ENCODE peak calls at places on chromosomes 7 and 10, in seven cellular contexts. One of them, this sample, is unnamed.

GRCh38 chr7:21944616-21945373 is 904 bp downstream of the CDCA7L start:
- DNase-seq in stimulated activated CD4-positive, alpha-beta T cell treated with anti-CD3 and anti-CD28 coated beads, Interleukin-1b, Interleukin-23, amount 100 ng/mL, for 48 hours: peak; percentile 58
- DNase-seq in Peyer's patch: peak; percentile 62
- DNase-seq in GM10248: no peak
- DNase-seq in activated naive CD4-positive, alpha-beta T cell treated with anti-CD3 and anti-CD28 coated beads for 36 hours: peak; percentile 67
- DNase-seq in astrocyte of the hippocampus: peak; percentile 47
- DNase-seq in ecto neural progenitor cell: no peak
- DNase-seq in this sample: peak; percentile 56

GRCh38 chr10:69344591-69345244 is 66.4 kb downstream of the HK1 start:
- DNase-seq in ecto neural progenitor cell: no peak
- DNase-seq in Peyer's patch: peak; percentile 59
- DNase-seq in stimulated activated CD4-positive, alpha-beta T cell treated with anti-CD3 and anti-CD28 coated beads, Interleukin-1b, Interleukin-23, amount 100 ng/mL, for 48 hours: no peak
- DNase-seq in GM10248: peak; percentile 48
- DNase-seq in activated naive CD4-positive, alpha-beta T cell treated with anti-CD3 and anti-CD28 coated beads for 36 hours: peak; percentile 51
- DNase-seq in astrocyte of the hippocampus: no peak
- DNase-seq in this sample: no peak

GRCh38 chr7:43085017-43085416 is 27.4 kb upstream of the HECW1 start:
- DNase-seq in ecto neural progenitor cell: no peak
- DNase-seq in Peyer's patch: no peak
- DNase-seq in stimulated activated CD4-positive, alpha-beta T cell treated with anti-CD3 and anti-CD28 coated beads, Interleukin-1b, Interleukin-23, amount 100 ng/mL, for 48 hours: no peak
- DNase-seq in activated naive CD4-positive, alpha-beta T cell treated with anti-CD3 and anti-CD28 coated beads for 36 hours: no peak
- DNase-seq in GM10248: no peak
- DNase-seq in astrocyte of the hippocampus: no peak
- DNase-seq in this sample: no peak

GRCh38 chr7:50262916-50263690 is 41.4 kb upstream of the IKZF1 start:
- DNase-seq in activated naive CD4-positive, alpha-beta T cell treated with anti-CD3 and anti-CD28 coated beads for 36 hours: no peak
- DNase-seq in Peyer's patch: no peak
- DNase-seq in GM10248: no peak
- DNase-seq in astrocyte of the hippocampus: no peak
- DNase-seq in stimulated activated CD4-positive, alpha-beta T cell treated with anti-CD3 and anti-CD28 coated beads, Interleukin-1b, Interleukin-23, amount 100 ng/mL, for 48 hours: no peak
- DNase-seq in ecto neural progenitor cell: no peak
- DNase-seq in this sample: no peak

GRCh38 chr10:110426294-110427153 is 71.2 kb upstream of the DUSP5 start:
- DNase-seq in Peyer's patch: no peak
- DNase-seq in astrocyte of the hippocampus: peak; percentile 80
- DNase-seq in GM10248: no peak
- DNase-seq in activated naive CD4-positive, alpha-beta T cell treated with anti-CD3 and anti-CD28 coated beads for 36 hours: no peak
- DNase-seq in ecto neural progenitor cell: no peak
- DNase-seq in stimulated activated CD4-positive, alpha-beta T cell treated with anti-CD3 and anti-CD28 coated beads, Interleukin-1b, Interleukin-23, amount 100 ng/mL, for 48 hours: no peak
- DNase-seq in this sample: no peak

GRCh38 chr10:112361951-112362770 is 11.8 kb upstream of the ACSL5 start:
- DNase-seq in ecto neural progenitor cell: no peak
- DNase-seq in GM10248: no peak
- DNase-seq in Peyer's patch: no peak
- DNase-seq in activated naive CD4-positive, alpha-beta T cell treated with anti-CD3 and anti-CD28 coated beads for 36 hours: no peak
- DNase-seq in astrocyte of the hippocampus: peak; percentile 3
- DNase-seq in stimulated activated CD4-positive, alpha-beta T cell treated with anti-CD3 and anti-CD28 coated beads, Interleukin-1b, Interleukin-23, amount 100 ng/mL, for 48 hours: no peak
- DNase-seq in this sample: peak; percentile 92

GRCh38 chr10:18577823-18578685 is 73.3 kb downstream of the NSUN6 start:
- DNase-seq in activated naive CD4-positive, alpha-beta T cell treated with anti-CD3 and anti-CD28 coated beads for 36 hours: no peak
- DNase-seq in GM10248: no peak
- DNase-seq in astrocyte of the hippocampus: no peak
- DNase-seq in ecto neural progenitor cell: no peak
- DNase-seq in stimulated activated CD4-positive, alpha-beta T cell treated with anti-CD3 and anti-CD28 coated beads, Interleukin-1b, Interleukin-23, amount 100 ng/mL, for 48 hours: no peak
- DNase-seq in Peyer's patch: no peak
- DNase-seq in this sample: no peak

GRCh38 chr10:33254556-33255160 is 79.8 kb downstream of the NRP1 start:
- DNase-seq in astrocyte of the hippocampus: no peak
- DNase-seq in ecto neural progenitor cell: no peak
- DNase-seq in stimulated activated CD4-positive, alpha-beta T cell treated with anti-CD3 and anti-CD28 coated beads, Interleukin-1b, Interleukin-23, amount 100 ng/mL, for 48 hours: no peak
- DNase-seq in activated naive CD4-positive, alpha-beta T cell treated with anti-CD3 and anti-CD28 coated beads for 36 hours: no peak
- DNase-seq in GM10248: no peak
- DNase-seq in Peyer's patch: no peak
- DNase-seq in this sample: no peak

GRCh38 chr7:27921081-27921836 is 181.3 kb downstream of the TAX1BP1 start:
- DNase-seq in activated naive CD4-positive, alpha-beta T cell treated with anti-CD3 and anti-CD28 coated beads for 36 hours: peak; percentile 48
- DNase-seq in stimulated activated CD4-positive, alpha-beta T cell treated with anti-CD3 and anti-CD28 coated beads, Interleukin-1b, Interleukin-23, amount 100 ng/mL, for 48 hours: no peak
- DNase-seq in ecto neural progenitor cell: no peak
- DNase-seq in Peyer's patch: no peak
- DNase-seq in GM10248: peak; percentile 40
- DNase-seq in astrocyte of the hippocampus: peak; percentile 89
- DNase-seq in this sample: peak; percentile 94